ENCODE peak calls at places on chromosome 5, in five cellular contexts. Z is type B pancreatic cell, J is GM12865, L is IMR-90, O is endothelial cell. C is an unnamed sample.

GRCh38 chr5:101942321-101942882 is 353.7 kb downstream of the SLCO4C1 start:
- DNase-seq in Z (no peak), J (peak), L (no peak), O (peak), C (no peak)

GRCh38 chr5:81140942-81141341 is 92.2 kb upstream of the CKMT2 start:
- DNase-seq in Z (no peak), J (no peak), L (peak), O (no peak), C (no peak)

GRCh38 chr5:56356121-56356875 is 123.2 kb upstream of the ANKRD55 start:
- DNase-seq in Z (no peak), J (no peak), L (peak), O (no peak), C (no peak)

GRCh38 chr5:42992035-42992570 is 48.0 kb downstream of the ANXA2R start:
- DNase-seq in Z (no peak), J (peak), L (peak), O (no peak), C (peak)

GRCh38 chr5:54547711-54548250 is 30.2 kb downstream of the SNX18 start:
- DNase-seq in Z (no peak), J (no peak), L (peak), O (no peak), C (no peak)

GRCh38 chr5:131375351-131375750 is 111.5 kb downstream of the CDC42SE2 start:
- DNase-seq in Z (no peak), J (peak), L (no peak), O (no peak), C (no peak)

GRCh38 chr5:98816574-98817222 is 43.2 kb downstream of the RGMB start:
- DNase-seq in Z (no peak), J (no peak), L (no peak), O (no peak), C (no peak)

GRCh38 chr5:151770383-151771258 is 1.1 kb upstream of the G3BP1 start:
- DNase-seq in Z (peak), J (peak), L (peak), O (peak), C (peak)

GRCh38 chr5:56900395-56900794 is 9.0 kb upstream of the SETD9 start:
- DNase-seq in Z (no peak), J (no peak), L (peak), O (no peak), C (no peak)

GRCh38 chr5:2801602-2802525 is 50.4 kb upstream of the IRX2 start:
- DNase-seq in Z (no peak), J (no peak), L (no peak), O (no peak), C (no peak)

GRCh38 chr5:2802693-2803365 is 51.4 kb upstream of the IRX2 start:
- DNase-seq in Z (no peak), J (no peak), L (no peak), O (no peak), C (no peak)

GRCh38 chr5:2803751-2804150 is 52.3 kb upstream of the IRX2 start:
- DNase-seq in Z (no peak), J (no peak), L (no peak), O (no peak), C (no peak)

GRCh38 chr5:2806176-2806575 is 54.7 kb upstream of the IRX2 start:
- DNase-seq in Z (no peak), J (no peak), L (no peak), O (no peak), C (no peak)

GRCh38 chr5:2805080-2805479 is 53.6 kb upstream of the IRX2 start:
- DNase-seq in Z (no peak), J (no peak), L (no peak), O (no peak), C (no peak)
- TF ChIP-seq CTCF in Z (no peak), J (no peak), L (no peak), O (no peak), C (no peak)

GRCh38 chr5:61623401-61624069 is 291.5 kb downstream of the ZSWIM6 start:
- DNase-seq in Z (no peak), J (peak), L (no peak), O (peak), C (no peak)
- TF ChIP-seq CTCF in Z (peak), J (peak), L (peak), O (no peak), C (no peak)

GRCh38 chr5:139251281-139251687 is 42.3 kb upstream of the MATR3 start:
- DNase-seq in Z (no peak), J (peak), L (no peak), O (no peak), C (no peak)
- TF ChIP-seq CTCF in Z (peak), J (peak), L (peak), O (no peak), C (no peak)

GRCh38 chr5:177380805-177381126 is 3.5 kb upstream of the SLC34A1 start:
- DNase-seq in Z (no peak), J (no peak), L (no peak), O (no peak), C (no peak)

GRCh38 chr5:177384134-177384533 is at the start of gene SLC34A1:
- DNase-seq in Z (no peak), J (no peak), L (no peak), O (no peak), C (no peak)

GRCh38 chr5:177385720-177386119 is 1.5 kb downstream of the SLC34A1 start:
- DNase-seq in Z (no peak), J (no peak), L (no peak), O (no peak), C (no peak)

GRCh38 chr5:177383181-177383580 is 1.1 kb upstream of the SLC34A1 start:
- DNase-seq in Z (no peak), J (no peak), L (no peak), O (no peak), C (no peak)

GRCh38 chr5:177382423-177383029 is 1.7 kb upstream of the SLC34A1 start:
- DNase-seq in Z (no peak), J (peak), L (peak), O (no peak), C (no peak)
- TF ChIP-seq CTCF in Z (no peak), J (peak), L (peak), O (no peak), C (no peak)

GRCh38 chr5:149152317-149152746 is 11.0 kb downstream of the ABLIM3 start:
- DNase-seq in Z (no peak), J (no peak), L (peak), O (no peak), C (no peak)

GRCh38 chr5:149154629-149155028 is 13.3 kb downstream of the ABLIM3 start:
- DNase-seq in Z (no peak), J (no peak), L (no peak), O (no peak), C (no peak)

GRCh38 chr5:149151717-149152116 is 10.4 kb downstream of the ABLIM3 start:
- DNase-seq in Z (no peak), J (no peak), L (peak), O (no peak), C (no peak)

GRCh38 chr5:149153193-149153750 is 12.0 kb downstream of the ABLIM3 start:
- DNase-seq in Z (no peak), J (no peak), L (no peak), O (no peak), C (no peak)

DNA sequence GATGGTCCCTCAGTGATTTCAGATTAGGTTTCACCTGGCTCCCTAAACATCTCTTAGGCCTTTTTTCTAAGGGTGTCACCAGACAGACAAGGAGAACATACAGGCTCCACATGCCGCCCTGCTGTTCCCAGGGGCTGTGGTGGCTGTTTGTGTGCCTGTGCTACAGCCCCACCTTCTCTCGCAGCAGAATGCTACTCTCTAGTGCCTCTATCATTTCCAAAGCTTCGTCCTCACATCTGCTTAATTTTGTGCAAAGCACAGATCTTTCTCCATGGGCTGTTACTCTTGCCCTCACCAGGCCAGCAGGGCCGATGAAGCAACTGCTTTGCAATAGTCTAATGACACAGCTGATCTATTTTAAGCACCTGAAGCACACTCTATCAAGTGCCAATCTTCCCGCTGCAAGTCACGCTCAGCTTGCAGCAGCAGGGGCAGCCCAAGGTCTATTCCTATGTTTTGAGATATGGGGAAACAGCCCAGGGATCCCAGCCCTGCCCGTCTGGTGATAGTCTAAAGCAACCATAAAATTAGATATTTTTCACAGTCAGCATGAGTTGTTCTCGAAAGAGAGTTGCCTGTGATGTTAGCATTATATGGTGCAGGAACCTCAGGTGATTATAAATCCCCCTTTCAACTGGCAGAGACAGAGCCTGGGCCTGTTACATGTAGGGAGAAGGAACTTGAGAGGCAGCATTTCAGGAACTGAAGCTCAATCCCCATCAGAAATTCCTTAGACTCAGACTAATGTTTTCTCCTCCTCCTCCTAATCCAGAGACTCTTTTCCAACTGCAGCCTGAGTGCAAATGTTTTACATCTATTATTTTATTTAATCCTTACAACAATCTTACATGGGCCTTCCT is 12.7 kb downstream of the ABLIM3 start:
- DNase-seq in Z (no peak), J (no peak), L (peak), O (no peak), C (no peak)
- TF ChIP-seq CTCF in Z (no peak), J (no peak), L (no peak), O (no peak), C (no peak)

GRCh38 chr5:24646915-24647314 is 2.1 kb upstream of the CDH10 start:
- DNase-seq in Z (no peak), J (no peak), L (no peak), O (no peak), C (no peak)

GRCh38 chr5:24643880-24644279 is 898 bp downstream of the CDH10 start:
- DNase-seq in Z (no peak), J (no peak), L (no peak), O (no peak), C (no peak)

GRCh38 chr5:24644757-24645156 is at the start of gene CDH10:
- DNase-seq in Z (peak), J (no peak), L (no peak), O (peak), C (no peak)

GRCh38 chr5:24643255-24643654 is 1.5 kb downstream of the CDH10 start:
- DNase-seq in Z (no peak), J (no peak), L (no peak), O (no peak), C (no peak)

GRCh38 chr5:24642022-24642421 is 2.8 kb downstream of the CDH10 start:
- DNase-seq in Z (no peak), J (peak), L (peak), O (peak), C (no peak)
- TF ChIP-seq CTCF in Z (peak), J (peak), L (peak), O (peak), C (no peak)

DNA sequence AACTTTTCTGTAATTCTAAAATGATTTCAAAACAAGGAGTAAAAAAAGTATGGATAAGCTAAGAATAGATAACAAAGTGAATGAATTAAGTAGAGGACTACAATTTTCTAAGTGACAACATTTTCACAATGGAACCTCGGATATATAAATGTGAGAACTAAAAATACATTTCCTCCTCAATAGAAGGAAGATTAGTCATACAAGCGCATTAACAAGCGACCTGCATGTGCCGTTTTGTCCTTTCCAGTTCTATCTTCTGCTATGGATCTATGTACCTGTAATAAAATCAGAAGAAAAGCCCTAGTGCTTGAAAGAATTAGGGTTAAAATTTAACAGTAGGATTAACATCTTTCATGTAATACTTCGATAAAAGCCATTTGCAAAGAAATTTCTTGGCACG is 216.4 kb upstream of the EFNA5 start:
- DNase-seq in Z (no peak), J (no peak), L (no peak), O (no peak), C (no peak)
- TF ChIP-seq CTCF in Z (no peak), J (no peak), L (no peak), O (no peak), C (no peak)

DNA sequence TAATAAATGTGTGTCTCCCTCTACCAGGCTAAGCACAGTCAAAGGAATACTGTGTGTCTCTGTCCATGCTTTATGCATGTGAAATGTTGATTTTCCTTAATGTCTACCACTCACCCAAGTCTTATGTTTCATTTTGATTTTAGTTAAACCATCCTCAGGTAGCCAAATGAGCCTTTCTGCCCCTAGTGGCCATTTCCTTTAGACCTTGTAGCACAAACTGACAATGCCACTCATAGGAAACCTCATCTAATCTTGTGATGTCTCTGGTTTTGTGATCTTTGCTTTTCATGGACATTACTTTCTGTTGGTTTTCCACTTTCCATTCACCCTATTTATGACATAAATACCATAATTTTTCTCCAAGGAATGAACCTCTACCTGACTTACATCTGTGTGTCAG is 820.8 kb downstream of the MAT2B start:
- DNase-seq in Z (no peak), J (peak), L (no peak), O (no peak), C (no peak)
- TF ChIP-seq CTCF in Z (peak), J (peak), L (no peak), O (no peak), C (no peak)

GRCh38 chr5:36696059-36696673 is 89.8 kb downstream of the SLC1A3 start:
- DNase-seq in Z (no peak), J (peak), L (peak), O (peak), C (no peak)
- TF ChIP-seq CTCF in Z (peak), J (peak), L (peak), O (peak), C (peak)

GRCh38 chr5:78984611-78985406 is at the start of gene ARSB:
- DNase-seq in Z (peak), J (peak), L (peak), O (peak), C (peak)
- TF ChIP-seq CTCF in Z (no peak), J (no peak), L (peak), O (no peak), C (no peak)